ENCODE peak calls at places on chromosomes 7 and 10, in six cellular contexts. M is esophagus muscularis mucosa, Q is hepatocyte, Z is K562, R is GM06990, N is right atrium auricular region. P is an unnamed sample.
A peak's percentile ranks its signal among the peaks of the same experiment; 100 is the strongest.

GRCh38 chr10:129774736-129775401 is 189.2 kb downstream of the EBF3 start:
- DNase-seq in M (peak; percentile 53), Q (no peak), Z (no peak), R (no peak), N (peak; percentile 36), P (no peak)

GRCh38 chr10:97548828-97549455 is 23.6 kb upstream of the ANKRD2 start:
- DNase-seq in M (no peak), Q (no peak), Z (no peak), R (no peak), N (no peak), P (no peak)

GRCh38 chr10:102837230-102837721 is at the start of gene CYP17A1:
- DNase-seq in M (no peak), Q (peak; percentile 33), Z (peak; percentile 74), R (no peak), N (no peak), P (peak; percentile 34)

GRCh38 chr10:74058658-74059057 is 60.7 kb downstream of the VCL start:
- DNase-seq in M (no peak), Q (peak; percentile 59), Z (peak; percentile 61), R (no peak), N (no peak), P (no peak)

GRCh38 chr7:95342642-95343252 is 18.4 kb upstream of the PON1 start:
- DNase-seq in M (peak; percentile 66), Q (no peak), Z (no peak), R (no peak), N (no peak), P (no peak)

GRCh38 chr7:69708857-69709256 is 110.6 kb downstream of the AUTS2 start:
- DNase-seq in M (no peak), Q (no peak), Z (peak; percentile 3), R (no peak), N (no peak), P (peak; percentile 19)

GRCh38 chr7:15433154-15433553 is 128.7 kb downstream of the AGMO start:
- DNase-seq in M (no peak), Q (no peak), Z (no peak), R (no peak), N (no peak), P (no peak)

GRCh38 chr10:52420656-52421055 is 106.6 kb downstream of the DKK1 start:
- DNase-seq in M (no peak), Q (no peak), Z (no peak), R (no peak), N (no peak), P (no peak)

GRCh38 chr7:5349437-5350173 is 66.9 kb downstream of the SLC29A4 start:
- DNase-seq in M (no peak), Q (no peak), Z (no peak), R (no peak), N (no peak), P (no peak)

GRCh38 chr10:70255329-70256299 is 22.4 kb upstream of the PPA1 start:
- DNase-seq in M (no peak), Q (no peak), Z (peak; percentile 39), R (no peak), N (no peak), P (no peak)

GRCh38 chr10:125769175-125769574 is 6.4 kb downstream of the MMP21 start:
- DNase-seq in M (no peak), Q (no peak), Z (no peak), R (no peak), N (no peak), P (no peak)

GRCh38 chr10:91587710-91588638 is 44.9 kb downstream of the PPP1R3C start:
- DNase-seq in M (no peak), Q (peak; percentile 42), Z (peak; percentile 68), R (no peak), N (no peak), P (no peak)

GRCh38 chr10:132276179-132276675 is 31.5 kb downstream of the STK32C start:
- DNase-seq in M (no peak), Q (no peak), Z (no peak), R (no peak), N (no peak), P (no peak)

GRCh38 chr7:96441551-96442104 is 119.7 kb upstream of the SLC25A13 start:
- DNase-seq in M (no peak), Q (no peak), Z (no peak), R (no peak), N (no peak), P (no peak)

GRCh38 chr7:53111061-53111460 is 75.6 kb downstream of the POM121L12 start:
- DNase-seq in M (no peak), Q (no peak), Z (no peak), R (no peak), N (no peak), P (no peak)

GRCh38 chr10:71234970-71235681 is 22.8 kb downstream of the UNC5B start:
- DNase-seq in M (no peak), Q (peak; percentile 82), Z (peak; percentile 55), R (no peak), N (peak; percentile 88), P (peak; percentile 96)

GRCh38 chr7:2000153-2000687 is 232.5 kb downstream of the MAD1L1 start:
- DNase-seq in M (no peak), Q (no peak), Z (no peak), R (no peak), N (no peak), P (peak; percentile 9)

GRCh38 chr7:7146837-7147236 is 35.5 kb upstream of the C1GALT1 start:
- DNase-seq in M (no peak), Q (no peak), Z (no peak), R (no peak), N (no peak), P (no peak)

GRCh38 chr7:27689045-27689877 is 26.6 kb upstream of the HIBADH start:
- DNase-seq in M (no peak), Q (peak; percentile 45), Z (peak; percentile 30), R (no peak), N (no peak), P (peak; percentile 40)

GRCh38 chr7:91242097-91242846 is 22.0 kb upstream of the FZD1 start:
- DNase-seq in M (no peak), Q (no peak), Z (no peak), R (no peak), N (no peak), P (no peak)

DNA sequence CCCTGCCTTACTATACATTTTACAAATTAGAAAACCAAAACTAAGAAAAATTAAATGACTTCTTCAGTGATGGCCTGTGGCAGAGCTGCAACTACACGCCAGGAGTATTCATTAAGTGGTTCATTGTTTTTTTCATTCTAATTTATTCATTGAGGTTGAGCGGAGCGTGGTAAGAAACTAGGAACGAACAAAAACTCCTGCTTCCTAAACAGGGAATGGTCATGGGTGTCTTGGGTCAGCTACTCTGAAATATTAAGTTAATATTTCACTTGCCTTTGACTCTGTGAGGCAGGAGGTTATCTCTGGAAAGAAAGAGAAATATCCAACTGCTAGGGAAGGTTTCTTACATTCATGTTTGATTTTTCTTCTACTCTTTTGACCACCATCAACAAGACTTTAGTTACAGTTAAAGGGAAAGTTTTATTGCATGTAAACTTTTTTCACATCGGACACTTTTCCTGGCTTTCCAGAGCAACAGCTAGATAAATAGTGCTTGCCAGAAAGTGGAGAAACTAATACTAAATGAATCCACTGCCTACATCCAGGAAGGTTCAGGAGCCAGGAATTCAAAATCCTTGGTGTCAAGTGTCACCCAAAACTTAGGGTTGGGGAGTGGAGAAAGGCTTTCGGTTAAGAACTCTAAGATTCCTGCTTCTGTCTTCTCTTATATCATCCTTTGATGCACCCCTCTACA is 892 bp upstream of the GNG11 start:
- DNase-seq in M (no peak), Q (no peak), Z (no peak), R (no peak), N (no peak), P (no peak)
- H3K4me3 ChIP-seq in M (peak overlapping the region; percentile 60), Q (no peak overlapping the region), Z (no peak overlapping the region), R (no peak overlapping the region), N (peak overlapping the region; percentile 47), P (no peak overlapping the region)

DNA sequence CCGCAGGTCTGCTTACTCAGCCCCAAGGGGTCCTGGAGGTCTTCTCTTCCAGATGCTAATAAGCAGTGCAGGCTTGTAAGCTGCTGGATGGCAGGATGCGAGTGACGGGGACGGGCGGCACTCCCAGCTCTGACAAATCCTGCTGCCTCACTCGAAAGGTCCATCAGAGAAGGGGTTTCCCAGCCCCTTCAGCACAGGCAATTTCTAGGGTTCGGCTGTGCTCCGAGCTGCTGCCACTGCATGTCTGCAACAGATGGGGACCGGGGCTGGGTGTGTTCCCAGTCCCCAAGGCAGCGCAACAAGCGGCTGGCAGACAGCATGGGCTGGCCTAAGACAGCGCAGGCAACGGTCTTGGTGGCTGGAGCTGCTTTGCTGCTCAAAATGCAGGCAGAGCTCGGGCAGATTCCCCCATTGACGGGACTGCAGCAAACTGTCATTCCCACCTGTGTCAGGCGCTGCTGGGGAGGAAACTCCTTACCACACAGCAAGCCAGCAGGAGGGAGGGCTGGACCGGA is 62.5 kb downstream of the PRKAG2 start:
- DNase-seq in M (no peak), Q (no peak), Z (no peak), R (no peak), N (no peak), P (no peak)
- H3K4me3 ChIP-seq in M (no peak overlapping the region), Q (no peak overlapping the region), Z (no peak overlapping the region), R (no peak overlapping the region), N (no peak overlapping the region), P (no peak overlapping the region)

DNA sequence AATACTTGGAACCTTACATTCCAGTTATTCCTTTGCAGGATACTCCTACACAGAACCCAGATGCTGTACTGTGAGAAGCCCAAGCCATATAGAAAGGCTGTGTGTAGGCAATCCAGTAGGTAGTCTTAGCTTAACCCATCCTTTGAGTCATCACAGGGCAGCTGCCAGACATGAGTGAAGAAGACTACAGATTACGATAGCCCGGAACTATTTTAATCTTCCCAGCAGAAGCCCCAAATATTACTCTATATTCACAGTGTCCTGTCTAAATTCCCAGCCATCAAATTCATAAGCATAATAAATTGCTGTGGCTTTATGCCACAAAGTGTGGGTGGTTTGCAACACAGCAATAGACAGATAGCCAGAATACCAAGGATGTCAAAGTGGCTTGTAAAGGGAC is 474.1 kb upstream of the STEAP1 start:
- DNase-seq in M (no peak), Q (no peak), Z (no peak), R (no peak), N (no peak), P (no peak)
- H3K4me3 ChIP-seq in M (no peak overlapping the region), Q (no peak overlapping the region), Z (no peak overlapping the region), R (no peak overlapping the region), N (no peak overlapping the region), P (no peak overlapping the region)

GRCh38 chr10:120456626-120457430 is at the start of gene PLPP4:
- DNase-seq in M (peak; percentile 86), Q (peak; percentile 73), Z (peak; percentile 3), R (peak; percentile 12), N (no peak), P (peak; percentile 74)
- H3K4me3 ChIP-seq in M (peak within 1 kb of the TSS; percentile 52), Q (peak within 1 kb of the TSS; percentile 36), Z (no peak within 1 kb of the TSS), R (peak within 1 kb of the TSS; percentile 49), N (peak within 1 kb of the TSS; percentile 19), P (peak within 1 kb of the TSS; percentile 64)

GRCh38 chr7:150514748-150515222 is at the start of gene GIMAP7:
- DNase-seq in M (no peak), Q (peak; percentile 9), Z (no peak), R (peak; percentile 54), N (no peak), P (no peak)

GRCh38 chr7:150513758-150514157 is 914 bp upstream of the GIMAP7 start:
- DNase-seq in M (no peak), Q (no peak), Z (no peak), R (no peak), N (no peak), P (no peak)

GRCh38 chr7:150507947-150508602 is 6.6 kb upstream of the GIMAP7 start:
- DNase-seq in M (no peak), Q (no peak), Z (no peak), R (no peak), N (no peak), P (no peak)

GRCh38 chr7:150515248-150515647 is 576 bp downstream of the GIMAP7 start:
- DNase-seq in M (no peak), Q (no peak), Z (no peak), R (no peak), N (no peak), P (no peak)

GRCh38 chr7:150511039-150511438 is 3.6 kb upstream of the GIMAP7 start:
- DNase-seq in M (no peak), Q (no peak), Z (no peak), R (no peak), N (no peak), P (no peak)
- H3K4me3 ChIP-seq in M (no peak overlapping the region), Q (no peak overlapping the region), Z (no peak overlapping the region), R (no peak overlapping the region), N (no peak overlapping the region), P (no peak overlapping the region)

P was measured in BE2C.